ENCODE peak calls at places on chromosomes 13 and 19, in five cellular contexts. One of them, this sample, is unnamed.

GRCh38 chr19:43634877-43635560 is 4.6 kb downstream of the CADM4 start:
- DNase-seq in A549: no peak
- DNase-seq in cardiac muscle cell: peak; percentile 45
- DNase-seq in lower lobe of right lung: no peak
- DNase-seq in aorta: no peak
- DNase-seq in this sample: no peak

GRCh38 chr19:56668676-56669075 is 2.9 kb downstream of the ZNF835 start:
- DNase-seq in aorta: peak; percentile 42
- DNase-seq in lower lobe of right lung: no peak
- DNase-seq in cardiac muscle cell: no peak
- DNase-seq in A549: no peak
- DNase-seq in this sample: no peak

GRCh38 chr13:35016362-35017148 is 74.5 kb downstream of the NBEA start:
- DNase-seq in cardiac muscle cell: no peak
- DNase-seq in aorta: no peak
- DNase-seq in A549: no peak
- DNase-seq in lower lobe of right lung: no peak
- DNase-seq in this sample: no peak

GRCh38 chr13:101127741-101128353 is 288.5 kb downstream of the NALCN start:
- DNase-seq in lower lobe of right lung: no peak
- DNase-seq in cardiac muscle cell: peak; percentile 71
- DNase-seq in A549: peak; percentile 19
- DNase-seq in aorta: no peak
- DNase-seq in this sample: peak; percentile 55

GRCh38 chr13:71712988-71713653 is 153.9 kb downstream of the DACH1 start:
- DNase-seq in aorta: no peak
- DNase-seq in A549: no peak
- DNase-seq in lower lobe of right lung: no peak
- DNase-seq in cardiac muscle cell: peak; percentile 79
- DNase-seq in this sample: no peak

GRCh38 chr13:46124531-46124966 is 19.7 kb upstream of the CPB2 start:
- DNase-seq in aorta: no peak
- DNase-seq in lower lobe of right lung: peak; percentile 59
- DNase-seq in cardiac muscle cell: no peak
- DNase-seq in A549: no peak
- DNase-seq in this sample: no peak

GRCh38 chr13:45180713-45181601 is 19.9 kb downstream of the KCTD4 start:
- DNase-seq in lower lobe of right lung: no peak
- DNase-seq in cardiac muscle cell: no peak
- DNase-seq in A549: no peak
- DNase-seq in aorta: no peak
- DNase-seq in this sample: no peak

GRCh38 chr19:37468961-37469777 is at the start of gene ZNF570:
- DNase-seq in A549: peak; percentile 72
- DNase-seq in cardiac muscle cell: peak; percentile 91
- DNase-seq in lower lobe of right lung: peak; percentile 93
- DNase-seq in aorta: peak; percentile 97
- DNase-seq in this sample: peak; percentile 54

GRCh38 chr19:3276341-3276799 is 51.9 kb downstream of the CELF5 start:
- DNase-seq in A549: peak; percentile 58
- DNase-seq in lower lobe of right lung: peak; percentile 52
- DNase-seq in cardiac muscle cell: no peak
- DNase-seq in aorta: no peak
- DNase-seq in this sample: peak; percentile 67

GRCh38 chr13:28322256-28322895 is 172.6 kb downstream of the FLT1 start:
- DNase-seq in A549: no peak
- DNase-seq in aorta: no peak
- DNase-seq in cardiac muscle cell: no peak
- DNase-seq in lower lobe of right lung: no peak
- DNase-seq in this sample: no peak

GRCh38 chr19:2371656-2372055 is 11.6 kb downstream of the TMPRSS9 start:
- DNase-seq in aorta: no peak
- DNase-seq in lower lobe of right lung: no peak
- DNase-seq in cardiac muscle cell: no peak
- DNase-seq in A549: no peak
- DNase-seq in this sample: no peak

GRCh38 chr13:46588019-46588418 is 35.0 kb downstream of the LRCH1 start:
- DNase-seq in lower lobe of right lung: no peak
- DNase-seq in aorta: no peak
- DNase-seq in A549: no peak
- DNase-seq in cardiac muscle cell: no peak
- DNase-seq in this sample: no peak

GRCh38 chr19:43570174-43570791 is 5.0 kb downstream of the XRCC1 start:
- DNase-seq in lower lobe of right lung: no peak
- DNase-seq in aorta: no peak
- DNase-seq in A549: no peak
- DNase-seq in cardiac muscle cell: no peak
- DNase-seq in this sample: no peak

GRCh38 chr19:37572203-37572602 is 22.4 kb downstream of the ZNF571 start:
- DNase-seq in lower lobe of right lung: no peak
- DNase-seq in cardiac muscle cell: no peak
- DNase-seq in A549: no peak
- DNase-seq in aorta: no peak
- DNase-seq in this sample: no peak

GRCh38 chr19:40213882-40214570 is 4.2 kb downstream of the TTC9B start:
- DNase-seq in aorta: no peak
- DNase-seq in A549: no peak
- DNase-seq in cardiac muscle cell: no peak
- DNase-seq in lower lobe of right lung: no peak
- DNase-seq in this sample: no peak

GRCh38 chr13:97621631-97622030 is 187.7 kb downstream of the RAP2A start:
- DNase-seq in aorta: no peak
- DNase-seq in A549: no peak
- DNase-seq in lower lobe of right lung: no peak
- DNase-seq in cardiac muscle cell: no peak
- DNase-seq in this sample: peak; percentile 7

GRCh38 chr13:78254113-78254512 is 335.5 kb upstream of the EDNRB start:
- DNase-seq in lower lobe of right lung: no peak
- DNase-seq in A549: no peak
- DNase-seq in cardiac muscle cell: no peak
- DNase-seq in aorta: no peak
- DNase-seq in this sample: no peak
- H3K4me3 ChIP-seq in lower lobe of right lung: no peak overlapping the region
- H3K4me3 ChIP-seq in A549: no peak overlapping the region
- H3K4me3 ChIP-seq in cardiac muscle cell: no peak overlapping the region
- H3K4me3 ChIP-seq in aorta: no peak overlapping the region
- H3K4me3 ChIP-seq in this sample: no peak overlapping the region

GRCh38 chr13:99433543-99434075 is 67.7 kb upstream of the TM9SF2 start:
- DNase-seq in aorta: no peak
- DNase-seq in cardiac muscle cell: no peak
- DNase-seq in lower lobe of right lung: no peak
- DNase-seq in A549: no peak
- DNase-seq in this sample: no peak

GRCh38 chr13:99431927-99432636 is 69.2 kb upstream of the TM9SF2 start:
- DNase-seq in aorta: no peak
- DNase-seq in cardiac muscle cell: peak; percentile 32
- DNase-seq in A549: no peak
- DNase-seq in lower lobe of right lung: no peak
- DNase-seq in this sample: no peak

GRCh38 chr13:99434258-99434788 is 66.9 kb upstream of the TM9SF2 start:
- DNase-seq in cardiac muscle cell: no peak
- DNase-seq in A549: no peak
- DNase-seq in aorta: no peak
- DNase-seq in lower lobe of right lung: no peak
- DNase-seq in this sample: no peak

GRCh38 chr13:99435116-99435515 is 66.2 kb upstream of the TM9SF2 start:
- DNase-seq in A549: no peak
- DNase-seq in lower lobe of right lung: no peak
- DNase-seq in aorta: no peak
- DNase-seq in cardiac muscle cell: no peak
- DNase-seq in this sample: no peak

DNA sequence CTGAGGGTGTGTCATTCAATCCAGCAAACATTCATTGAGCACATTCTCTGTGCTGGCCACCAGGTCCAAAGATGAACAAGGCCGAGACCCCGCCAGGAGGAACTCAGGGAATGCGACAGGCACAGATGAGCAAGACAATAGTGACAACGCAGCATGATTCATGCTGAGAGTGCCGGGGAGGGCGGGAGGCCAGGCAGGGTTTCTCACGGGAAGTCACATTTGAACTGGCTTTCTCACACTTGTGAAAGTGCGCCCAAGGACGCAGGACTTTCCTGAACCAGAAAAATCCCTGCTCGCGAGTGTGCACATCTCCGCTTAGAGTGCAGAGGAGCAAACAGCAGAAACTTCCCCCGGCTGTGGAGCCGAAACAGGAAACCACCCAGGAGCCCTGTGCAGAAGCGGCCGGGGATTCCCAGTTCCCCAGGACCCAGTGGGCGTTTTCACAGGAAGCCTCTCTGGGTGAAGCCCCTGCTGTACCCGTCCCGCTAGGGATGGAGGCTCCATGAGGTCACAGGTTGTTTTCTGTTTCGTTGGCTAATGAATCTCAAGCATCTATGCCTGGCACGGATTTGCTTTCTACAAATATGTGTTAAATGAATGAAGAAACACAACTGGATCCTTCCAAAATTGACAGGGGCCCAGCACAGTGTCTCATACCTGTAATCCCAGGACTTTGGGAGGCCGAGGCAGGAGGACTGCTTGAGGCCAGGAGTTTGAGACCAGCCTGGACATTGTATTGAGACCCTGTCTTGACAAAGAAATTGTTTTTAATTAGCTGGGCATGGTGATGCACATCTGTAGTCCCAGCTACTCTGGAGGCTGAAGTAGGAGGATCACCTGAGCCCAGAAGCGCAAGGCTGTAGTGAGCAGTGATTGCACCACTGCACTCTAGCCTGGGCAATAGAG is 68.4 kb upstream of the TM9SF2 start:
- DNase-seq in A549: peak; percentile 60
- DNase-seq in cardiac muscle cell: peak; percentile 21
- DNase-seq in aorta: peak; percentile 86
- DNase-seq in lower lobe of right lung: peak; percentile 75
- DNase-seq in this sample: no peak
- H3K4me3 ChIP-seq in A549: peak overlapping the region; percentile 28
- H3K4me3 ChIP-seq in cardiac muscle cell: no peak overlapping the region
- H3K4me3 ChIP-seq in aorta: no peak overlapping the region
- H3K4me3 ChIP-seq in lower lobe of right lung: peak overlapping the region; percentile 31
- H3K4me3 ChIP-seq in this sample: no peak overlapping the region

GRCh38 chr19:50694815-50695145 is 24.8 kb downstream of the SHANK1 start:
- DNase-seq in A549: no peak
- DNase-seq in aorta: no peak
- DNase-seq in cardiac muscle cell: no peak
- DNase-seq in lower lobe of right lung: no peak
- DNase-seq in this sample: no peak
- H3K4me3 ChIP-seq in A549: peak overlapping the region; percentile 40
- H3K4me3 ChIP-seq in aorta: no peak overlapping the region
- H3K4me3 ChIP-seq in cardiac muscle cell: no peak overlapping the region
- H3K4me3 ChIP-seq in lower lobe of right lung: no peak overlapping the region
- H3K4me3 ChIP-seq in this sample: no peak overlapping the region

DNA sequence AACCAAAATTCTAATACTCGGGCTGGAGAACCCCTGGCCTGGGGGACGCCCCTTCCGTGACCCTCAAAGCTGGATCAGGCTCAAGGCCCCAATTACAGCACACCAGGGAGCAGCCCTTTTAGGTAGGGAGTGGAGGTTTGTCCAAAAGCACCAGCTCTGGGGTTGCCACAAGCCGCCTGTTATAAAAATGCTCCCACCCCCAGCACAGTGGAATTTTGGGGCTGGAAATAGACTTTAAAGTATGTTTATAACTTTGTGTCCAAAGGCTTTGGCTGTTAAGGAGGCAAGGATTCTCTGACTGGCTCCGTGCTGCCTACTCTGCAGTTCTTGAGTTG is 564 bp upstream of the GMIP start:
- DNase-seq in cardiac muscle cell: no peak
- DNase-seq in A549: no peak
- DNase-seq in lower lobe of right lung: no peak
- DNase-seq in aorta: no peak
- DNase-seq in this sample: no peak
- H3K4me3 ChIP-seq in cardiac muscle cell: no peak overlapping the region
- H3K4me3 ChIP-seq in A549: peak overlapping the region; percentile 62
- H3K4me3 ChIP-seq in lower lobe of right lung: peak overlapping the region; percentile 93
- H3K4me3 ChIP-seq in aorta: no peak overlapping the region
- H3K4me3 ChIP-seq in this sample: no peak overlapping the region

DNA sequence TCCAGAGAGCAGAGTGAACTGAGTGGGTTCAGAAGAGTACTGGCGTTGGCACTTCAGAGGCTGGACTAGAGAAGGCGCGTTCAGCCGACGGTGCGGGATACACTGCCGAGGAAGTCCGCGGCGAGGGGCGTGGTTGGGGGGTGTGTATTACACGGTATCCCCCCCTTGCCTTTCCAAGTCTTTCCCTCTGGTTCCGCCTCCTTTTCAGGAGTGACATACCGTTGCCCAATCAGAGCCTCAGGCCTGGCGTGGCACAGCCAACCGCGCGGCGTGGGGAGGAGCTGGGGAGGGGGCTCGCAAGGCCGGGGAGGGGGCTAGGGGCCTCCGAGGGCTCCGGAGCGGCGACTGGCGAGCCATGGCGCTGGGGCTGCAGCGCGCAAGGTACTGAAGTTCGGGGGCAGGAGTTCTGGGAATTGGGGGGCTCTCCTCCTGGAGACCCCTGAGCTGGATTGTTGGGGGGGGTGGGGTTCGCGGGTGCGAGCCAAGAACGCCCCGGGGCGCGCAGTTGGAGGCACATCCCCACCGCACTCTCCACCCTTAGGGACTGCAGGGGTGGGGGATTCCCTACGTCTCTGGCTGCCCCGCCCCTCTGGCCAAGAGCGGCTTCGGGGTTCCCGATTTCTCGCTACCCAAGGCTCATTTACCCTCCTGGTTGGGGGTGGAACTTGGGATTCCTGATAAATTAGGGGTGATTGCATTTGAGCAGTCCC is at the start of gene HIF3A:
- DNase-seq in A549: no peak
- DNase-seq in lower lobe of right lung: peak; percentile 79
- DNase-seq in aorta: peak; percentile 84
- DNase-seq in cardiac muscle cell: peak; percentile 97
- DNase-seq in this sample: peak; percentile 84
- H3K4me3 ChIP-seq in A549: no peak within 1 kb of the TSS
- H3K4me3 ChIP-seq in lower lobe of right lung: peak within 1 kb of the TSS; percentile 55
- H3K4me3 ChIP-seq in aorta: no peak within 1 kb of the TSS
- H3K4me3 ChIP-seq in cardiac muscle cell: peak within 1 kb of the TSS; percentile 67
- H3K4me3 ChIP-seq in this sample: peak within 1 kb of the TSS; percentile 79